ENCODE peak calls at places on chromosomes 3 and 15, in five cellular contexts. S is astrocyte of the hippocampus, Y is SK-N-DZ, T is lower leg skin, Z is epithelial cell of esophagus. O is an unnamed sample.

GRCh38 chr3:50167069-50167781 is 12.1 kb downstream of the SEMA3F start:
- DNase-seq in Z (peak), T (no peak), Y (no peak), S (peak), O (peak)

GRCh38 chr15:79218588-79219200 is 63.8 kb upstream of the ANKRD34C start:
- DNase-seq in Y (no peak), Z (peak), T (no peak), S (peak), O (no peak)

GRCh38 chr15:63565784-63566183 is 31.4 kb upstream of the FBXL22 start:
- DNase-seq in Y (no peak), T (no peak), S (no peak), Z (no peak), O (no peak)

GRCh38 chr3:129892857-129893615 is 475 bp downstream of the TMCC1 start:
- DNase-seq in T (peak), Y (peak), S (no peak), Z (peak), O (no peak)

GRCh38 chr3:41933154-41933676 is 28.7 kb downstream of the ULK4 start:
- DNase-seq in S (peak), Y (no peak), Z (peak), T (no peak), O (peak)

GRCh38 chr15:98896002-98896721 is 111.4 kb downstream of the PGPEP1L start:
- DNase-seq in Z (peak), S (peak), T (no peak), Y (no peak), O (peak)

GRCh38 chr3:169822091-169822490 is 9.4 kb upstream of the LRRC34 start:
- DNase-seq in S (no peak), Z (no peak), Y (no peak), T (no peak), O (no peak)

GRCh38 chr3:120506076-120506827 is 55.5 kb upstream of the FSTL1 start:
- DNase-seq in Z (no peak), T (no peak), S (peak), Y (no peak), O (peak)

GRCh38 chr15:101172421-101173097 is 79.3 kb downstream of the CHSY1 start:
- DNase-seq in Y (peak), S (no peak), Z (no peak), T (peak), O (no peak)

O was measured in renal cortical epithelial cell.